ENCODE peak calls at places on chromosomes 4 and X, in nine cellular contexts. One of them, this sample, is unnamed.

GRCh38 chr4:86670739-86671138 is 76.6 kb downstream of the PTPN13 start:
- DNase-seq in OCI-LY7: no peak
- DNase-seq in dorsolateral prefrontal cortex: no peak
- DNase-seq in heart right ventricle: no peak
- DNase-seq in epithelial cell of esophagus: peak; percentile 91
- DNase-seq in AG04449: no peak
- DNase-seq in Caco-2: no peak
- DNase-seq in thoracic aorta: no peak
- DNase-seq in breast epithelium: no peak
- DNase-seq in this sample: no peak

GRCh38 chrX:44267116-44267515 is 76.4 kb downstream of the EFHC2 start:
- DNase-seq in OCI-LY7: no peak
- DNase-seq in dorsolateral prefrontal cortex: no peak
- DNase-seq in heart right ventricle: no peak
- DNase-seq in epithelial cell of esophagus: no peak
- DNase-seq in AG04449: no peak
- DNase-seq in Caco-2: no peak
- DNase-seq in thoracic aorta: no peak
- DNase-seq in breast epithelium: no peak
- DNase-seq in this sample: no peak

GRCh38 chrX:131735127-131735526 is 191.3 kb downstream of the OR13H1 start:
- DNase-seq in OCI-LY7: no peak
- DNase-seq in dorsolateral prefrontal cortex: no peak
- DNase-seq in heart right ventricle: no peak
- DNase-seq in epithelial cell of esophagus: peak; percentile 3
- DNase-seq in AG04449: no peak
- DNase-seq in Caco-2: no peak
- DNase-seq in thoracic aorta: no peak
- DNase-seq in breast epithelium: no peak
- DNase-seq in this sample: no peak

GRCh38 chr4:87118826-87119225 is 101.6 kb downstream of the KLHL8 start:
- DNase-seq in OCI-LY7: peak; percentile 9
- DNase-seq in dorsolateral prefrontal cortex: no peak
- DNase-seq in heart right ventricle: no peak
- DNase-seq in epithelial cell of esophagus: peak; percentile 18
- DNase-seq in AG04449: no peak
- DNase-seq in Caco-2: no peak
- DNase-seq in thoracic aorta: no peak
- DNase-seq in breast epithelium: no peak
- DNase-seq in this sample: no peak

GRCh38 chr4:94676910-94677309 is 80.8 kb upstream of the BMPR1B start:
- DNase-seq in OCI-LY7: no peak
- DNase-seq in dorsolateral prefrontal cortex: no peak
- DNase-seq in heart right ventricle: no peak
- DNase-seq in epithelial cell of esophagus: no peak
- DNase-seq in AG04449: no peak
- DNase-seq in Caco-2: no peak
- DNase-seq in thoracic aorta: no peak
- DNase-seq in breast epithelium: no peak
- DNase-seq in this sample: no peak

GRCh38 chr4:89572224-89572858 is 264.6 kb downstream of the SNCA start:
- DNase-seq in OCI-LY7: no peak
- DNase-seq in dorsolateral prefrontal cortex: no peak
- DNase-seq in heart right ventricle: no peak
- DNase-seq in epithelial cell of esophagus: peak; percentile 18
- DNase-seq in AG04449: no peak
- DNase-seq in Caco-2: no peak
- DNase-seq in thoracic aorta: no peak
- DNase-seq in breast epithelium: no peak
- DNase-seq in this sample: no peak

GRCh38 chr4:37138019-37138653 is 106.4 kb upstream of the NWD2 start:
- DNase-seq in OCI-LY7: no peak
- DNase-seq in dorsolateral prefrontal cortex: no peak
- DNase-seq in heart right ventricle: no peak
- DNase-seq in epithelial cell of esophagus: no peak
- DNase-seq in AG04449: no peak
- DNase-seq in Caco-2: no peak
- DNase-seq in thoracic aorta: no peak
- DNase-seq in breast epithelium: no peak
- DNase-seq in this sample: no peak

GRCh38 chr4:13540446-13541175 is 3.7 kb downstream of the NKX3-2 start:
- DNase-seq in OCI-LY7: no peak
- DNase-seq in dorsolateral prefrontal cortex: no peak
- DNase-seq in heart right ventricle: no peak
- DNase-seq in epithelial cell of esophagus: no peak
- DNase-seq in AG04449: no peak
- DNase-seq in Caco-2: no peak
- DNase-seq in thoracic aorta: no peak
- DNase-seq in breast epithelium: no peak
- DNase-seq in this sample: no peak

GRCh38 chr4:102430511-102430910 is 70.6 kb upstream of the NFKB1 start:
- DNase-seq in OCI-LY7: no peak
- DNase-seq in dorsolateral prefrontal cortex: no peak
- DNase-seq in heart right ventricle: no peak
- DNase-seq in epithelial cell of esophagus: peak; percentile 21
- DNase-seq in AG04449: no peak
- DNase-seq in Caco-2: no peak
- DNase-seq in thoracic aorta: no peak
- DNase-seq in breast epithelium: no peak
- DNase-seq in this sample: no peak

DNA sequence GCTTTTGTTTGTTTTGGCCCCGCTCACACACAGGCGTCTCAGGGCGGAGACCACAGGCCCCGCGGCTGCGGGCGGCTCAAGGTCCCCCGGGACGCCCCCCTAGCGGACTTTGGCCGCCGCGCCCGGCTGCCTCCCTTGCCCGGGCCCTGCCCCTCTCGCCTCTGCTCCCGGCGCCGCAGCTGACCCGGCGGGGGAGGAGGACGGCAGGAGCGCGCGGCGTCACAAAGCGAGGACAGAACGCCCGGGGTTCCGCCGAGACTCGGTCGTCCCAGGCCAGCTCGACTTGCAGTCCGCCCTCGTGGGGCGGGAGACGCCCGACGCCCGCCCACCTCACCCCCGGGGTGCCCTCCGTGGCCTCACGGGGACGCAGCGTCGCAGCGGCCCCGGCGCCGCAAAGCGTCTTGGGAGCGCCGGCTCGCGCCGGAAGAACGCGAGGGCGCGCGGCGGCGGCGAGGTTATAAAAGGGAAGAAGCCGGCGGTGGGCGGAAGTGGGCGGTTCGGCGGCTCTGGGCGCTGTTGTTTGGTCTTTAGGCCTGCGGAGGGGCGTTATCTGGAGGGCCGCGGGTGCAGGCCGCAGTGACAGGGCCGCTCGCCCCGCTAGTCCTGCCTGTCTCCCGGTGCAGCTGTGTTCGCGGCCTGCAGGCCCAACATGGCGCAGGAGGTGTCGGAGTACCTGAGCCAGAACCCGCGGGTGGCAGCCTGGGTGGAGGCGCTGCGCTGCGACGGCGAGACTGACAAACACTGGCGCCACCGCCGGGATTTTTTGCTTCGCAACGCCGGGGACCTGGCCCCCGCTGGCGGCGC is at the start of gene CDKN2AIP:
- DNase-seq in OCI-LY7: peak; percentile 95
- DNase-seq in dorsolateral prefrontal cortex: peak; percentile 88
- DNase-seq in heart right ventricle: peak; percentile 95
- DNase-seq in epithelial cell of esophagus: peak; percentile 94
- DNase-seq in AG04449: no peak
- DNase-seq in Caco-2: peak; percentile 94
- DNase-seq in thoracic aorta: peak; percentile 54
- DNase-seq in breast epithelium: peak; percentile 90
- DNase-seq in this sample: peak; percentile 80
- TF ChIP-seq CTCF in OCI-LY7: peak; percentile 26
- TF ChIP-seq CTCF in dorsolateral prefrontal cortex: peak; percentile 50
- TF ChIP-seq CTCF in heart right ventricle: peak; percentile 24
- TF ChIP-seq CTCF in epithelial cell of esophagus: no peak
- TF ChIP-seq CTCF in AG04449: no peak
- TF ChIP-seq CTCF in Caco-2: peak; percentile 12
- TF ChIP-seq CTCF in thoracic aorta: peak; percentile 4
- TF ChIP-seq CTCF in breast epithelium: peak; percentile 7
- TF ChIP-seq CTCF in this sample: peak; percentile 9

DNA sequence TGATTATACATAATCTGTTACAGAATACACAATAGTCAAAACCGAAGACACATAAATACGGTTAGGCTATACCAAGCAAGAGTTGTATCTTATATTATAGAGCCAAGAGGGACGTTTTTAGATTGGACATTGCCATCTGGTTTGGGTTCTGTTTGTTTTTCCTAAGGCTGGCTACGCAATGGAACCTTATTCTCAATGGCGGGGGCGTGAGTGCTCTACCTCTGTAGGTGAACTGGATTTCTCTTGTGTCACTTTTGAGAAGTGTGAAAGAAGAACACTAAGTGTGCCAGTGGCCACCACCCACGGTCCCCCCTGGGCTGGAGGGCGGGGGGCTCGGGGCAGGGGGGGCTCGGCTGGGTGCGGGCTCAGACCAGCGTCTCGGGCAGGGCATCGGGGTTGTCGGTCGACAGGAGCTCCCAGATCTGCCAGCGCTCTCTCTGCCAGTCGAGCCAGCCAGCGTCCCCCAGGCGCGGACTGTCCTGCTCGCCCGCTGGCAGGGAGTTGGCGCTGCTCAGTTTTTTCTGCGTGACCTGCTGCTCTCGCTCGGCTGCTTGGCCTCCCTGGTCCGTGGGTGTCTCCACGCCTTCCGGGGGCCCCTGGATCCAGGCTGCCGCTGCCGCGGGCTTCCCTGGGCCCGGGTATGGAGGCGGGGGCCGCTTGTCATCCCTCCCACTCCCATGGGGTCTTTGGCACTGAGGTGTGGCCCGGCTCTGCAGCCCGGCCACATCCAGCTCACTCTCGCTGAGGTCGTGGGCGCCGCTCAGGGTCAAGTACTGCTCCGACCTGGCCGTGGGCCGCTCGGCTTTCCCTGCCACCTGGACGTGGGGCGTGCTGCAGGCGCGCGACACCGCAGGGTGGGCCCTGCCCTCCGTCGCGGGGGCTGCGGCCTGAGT is 27.6 kb downstream of the HCCS start:
- DNase-seq in OCI-LY7: no peak
- DNase-seq in dorsolateral prefrontal cortex: no peak
- DNase-seq in heart right ventricle: peak; percentile 9
- DNase-seq in epithelial cell of esophagus: no peak
- DNase-seq in AG04449: no peak
- DNase-seq in Caco-2: no peak
- DNase-seq in thoracic aorta: no peak
- DNase-seq in breast epithelium: no peak
- DNase-seq in this sample: no peak
- H3K4me3 ChIP-seq in OCI-LY7: no peak overlapping the region
- H3K4me3 ChIP-seq in dorsolateral prefrontal cortex: peak overlapping the region; percentile 9
- H3K4me3 ChIP-seq in heart right ventricle: no peak overlapping the region
- H3K4me3 ChIP-seq in epithelial cell of esophagus: no peak overlapping the region
- H3K4me3 ChIP-seq in AG04449: no peak overlapping the region
- H3K4me3 ChIP-seq in Caco-2: no peak overlapping the region
- H3K4me3 ChIP-seq in thoracic aorta: no peak overlapping the region
- H3K4me3 ChIP-seq in breast epithelium: no peak overlapping the region
- H3K4me3 ChIP-seq in this sample: no peak overlapping the region

GRCh38 chr4:126630171-126630570 is 1002.6 kb upstream of the INTU start:
- DNase-seq in OCI-LY7: no peak
- DNase-seq in dorsolateral prefrontal cortex: no peak
- DNase-seq in heart right ventricle: no peak
- DNase-seq in epithelial cell of esophagus: no peak
- DNase-seq in AG04449: no peak
- DNase-seq in Caco-2: no peak
- DNase-seq in thoracic aorta: no peak
- DNase-seq in breast epithelium: no peak
- DNase-seq in this sample: no peak

GRCh38 chr4:126628933-126629332 is 1003.8 kb upstream of the INTU start:
- DNase-seq in OCI-LY7: no peak
- DNase-seq in dorsolateral prefrontal cortex: no peak
- DNase-seq in heart right ventricle: no peak
- DNase-seq in epithelial cell of esophagus: no peak
- DNase-seq in AG04449: no peak
- DNase-seq in Caco-2: no peak
- DNase-seq in thoracic aorta: no peak
- DNase-seq in breast epithelium: no peak
- DNase-seq in this sample: no peak

GRCh38 chr4:126627255-126627654 is 1005.5 kb upstream of the INTU start:
- DNase-seq in OCI-LY7: no peak
- DNase-seq in dorsolateral prefrontal cortex: no peak
- DNase-seq in heart right ventricle: no peak
- DNase-seq in epithelial cell of esophagus: peak; percentile 55
- DNase-seq in AG04449: no peak
- DNase-seq in Caco-2: no peak
- DNase-seq in thoracic aorta: no peak
- DNase-seq in breast epithelium: no peak
- DNase-seq in this sample: no peak
- TF ChIP-seq CTCF in OCI-LY7: peak; percentile 54
- TF ChIP-seq CTCF in dorsolateral prefrontal cortex: no peak
- TF ChIP-seq CTCF in heart right ventricle: peak; percentile 35
- TF ChIP-seq CTCF in epithelial cell of esophagus: peak; percentile 86
- TF ChIP-seq CTCF in AG04449: peak; percentile 49
- TF ChIP-seq CTCF in Caco-2: no peak
- TF ChIP-seq CTCF in thoracic aorta: no peak
- TF ChIP-seq CTCF in breast epithelium: no peak
- TF ChIP-seq CTCF in this sample: peak; percentile 12

GRCh38 chr4:186940476-186940875 is 216.8 kb upstream of the FAT1 start:
- DNase-seq in OCI-LY7: no peak
- DNase-seq in dorsolateral prefrontal cortex: no peak
- DNase-seq in heart right ventricle: no peak
- DNase-seq in epithelial cell of esophagus: no peak
- DNase-seq in AG04449: no peak
- DNase-seq in Caco-2: no peak
- DNase-seq in thoracic aorta: no peak
- DNase-seq in breast epithelium: no peak
- DNase-seq in this sample: no peak

GRCh38 chr4:186946140-186946539 is 222.5 kb upstream of the FAT1 start:
- DNase-seq in OCI-LY7: no peak
- DNase-seq in dorsolateral prefrontal cortex: no peak
- DNase-seq in heart right ventricle: no peak
- DNase-seq in epithelial cell of esophagus: no peak
- DNase-seq in AG04449: no peak
- DNase-seq in Caco-2: no peak
- DNase-seq in thoracic aorta: no peak
- DNase-seq in breast epithelium: no peak
- DNase-seq in this sample: no peak

GRCh38 chr4:186946682-186947294 is 223.1 kb upstream of the FAT1 start:
- DNase-seq in OCI-LY7: peak; percentile 16
- DNase-seq in dorsolateral prefrontal cortex: no peak
- DNase-seq in heart right ventricle: no peak
- DNase-seq in epithelial cell of esophagus: peak; percentile 69
- DNase-seq in AG04449: no peak
- DNase-seq in Caco-2: peak; percentile 72
- DNase-seq in thoracic aorta: no peak
- DNase-seq in breast epithelium: no peak
- DNase-seq in this sample: no peak

GRCh38 chr4:186942745-186943606 is 219.3 kb upstream of the FAT1 start:
- DNase-seq in OCI-LY7: peak; percentile 65
- DNase-seq in dorsolateral prefrontal cortex: no peak
- DNase-seq in heart right ventricle: no peak
- DNase-seq in epithelial cell of esophagus: no peak
- DNase-seq in AG04449: no peak
- DNase-seq in Caco-2: no peak
- DNase-seq in thoracic aorta: no peak
- DNase-seq in breast epithelium: no peak
- DNase-seq in this sample: no peak

DNA sequence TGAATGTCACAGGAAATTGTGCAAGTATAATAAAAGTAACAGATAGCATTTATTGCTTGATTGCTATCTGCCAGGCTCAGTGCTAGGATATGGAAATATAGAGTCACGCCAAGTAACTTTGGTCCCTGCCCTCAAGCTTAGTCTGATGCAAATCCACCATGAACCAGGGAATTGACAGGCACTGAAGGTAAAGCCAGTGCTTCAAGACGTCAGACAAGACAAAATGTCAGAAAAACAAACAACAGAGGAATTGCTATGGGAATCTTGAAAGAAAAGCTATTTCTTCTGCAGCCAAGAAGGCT is 219.9 kb upstream of the FAT1 start:
- DNase-seq in OCI-LY7: peak; percentile 14
- DNase-seq in dorsolateral prefrontal cortex: no peak
- DNase-seq in heart right ventricle: no peak
- DNase-seq in epithelial cell of esophagus: no peak
- DNase-seq in AG04449: no peak
- DNase-seq in Caco-2: no peak
- DNase-seq in thoracic aorta: no peak
- DNase-seq in breast epithelium: no peak
- DNase-seq in this sample: no peak
- H3K4me3 ChIP-seq in OCI-LY7: no peak overlapping the region
- H3K4me3 ChIP-seq in dorsolateral prefrontal cortex: no peak overlapping the region
- H3K4me3 ChIP-seq in heart right ventricle: no peak overlapping the region
- H3K4me3 ChIP-seq in epithelial cell of esophagus: no peak overlapping the region
- H3K4me3 ChIP-seq in AG04449: no peak overlapping the region
- H3K4me3 ChIP-seq in Caco-2: no peak overlapping the region
- H3K4me3 ChIP-seq in thoracic aorta: no peak overlapping the region
- H3K4me3 ChIP-seq in breast epithelium: no peak overlapping the region
- H3K4me3 ChIP-seq in this sample: no peak overlapping the region